ENCODE peak calls at places on chromosomes 11 and 22, in four cellular contexts. O is ovary, D is transverse colon, S is uterus. K is an unnamed sample.

GRCh38 chr11:117482881-117483280 is 155.2 kb downstream of the CEP164 start:
- DNase-seq in O (no peak), S (no peak), D (no peak), K (no peak)

GRCh38 chr22:30290679-30291333 is 1.5 kb upstream of the CASTOR1 start:
- DNase-seq in S (peak), D (peak), O (peak), K (peak)

GRCh38 chr11:1765871-1766718 is 2.4 kb upstream of the CTSD start:
- DNase-seq in D (no peak), S (no peak), O (no peak), K (no peak)

GRCh38 chr22:50537765-50538164 is 7.9 kb upstream of the KLHDC7B start:
- DNase-seq in S (no peak), D (no peak), O (no peak), K (no peak)

GRCh38 chr11:20031155-20032001 is 128.9 kb downstream of the DBX1 start:
- DNase-seq in O (no peak), S (no peak), D (no peak), K (no peak)

GRCh38 chr11:105135873-105136272 is 3.7 kb downstream of the CARD18 start:
- DNase-seq in S (no peak), O (no peak), D (no peak), K (no peak)

GRCh38 chr11:131408011-131408640 is 37.7 kb downstream of the NTM start:
- DNase-seq in O (no peak), S (no peak), D (no peak), K (no peak)

GRCh38 chr22:44996648-44997047 is 13.2 kb downstream of the PHF21B start:
- DNase-seq in S (no peak), D (no peak), O (no peak), K (no peak)

GRCh38 chr11:66388746-66389386 is 17.3 kb upstream of the SLC29A2 start:
- DNase-seq in S (no peak), O (peak), D (peak), K (no peak)

GRCh38 chr11:68835749-68836148 is 6.0 kb downstream of the CPT1A start:
- DNase-seq in O (no peak), S (no peak), D (no peak), K (no peak)

GRCh38 chr11:103959279-103959930 is 77.0 kb upstream of the DDI1 start:
- DNase-seq in D (no peak), O (no peak), S (no peak), K (no peak)

GRCh38 chr11:8249482-8249881 is 14.2 kb downstream of the LMO1 start:
- DNase-seq in O (no peak), D (no peak), S (no peak), K (no peak)

GRCh38 chr11:34459507-34460162 is 20.9 kb downstream of the CAT start:
- DNase-seq in S (no peak), O (no peak), D (no peak), K (no peak)

GRCh38 chr11:10267821-10268220 is 26.2 kb downstream of the SBF2 start:
- DNase-seq in D (no peak), S (no peak), O (no peak), K (no peak)

GRCh38 chr22:46180370-46181137 is 30.2 kb downstream of the PPARA start:
- DNase-seq in S (no peak), D (no peak), O (no peak), K (no peak)

GRCh38 chr11:16001899-16002426 is 354.4 kb downstream of the SOX6 start:
- DNase-seq in S (no peak), O (no peak), D (peak), K (no peak)

DNA sequence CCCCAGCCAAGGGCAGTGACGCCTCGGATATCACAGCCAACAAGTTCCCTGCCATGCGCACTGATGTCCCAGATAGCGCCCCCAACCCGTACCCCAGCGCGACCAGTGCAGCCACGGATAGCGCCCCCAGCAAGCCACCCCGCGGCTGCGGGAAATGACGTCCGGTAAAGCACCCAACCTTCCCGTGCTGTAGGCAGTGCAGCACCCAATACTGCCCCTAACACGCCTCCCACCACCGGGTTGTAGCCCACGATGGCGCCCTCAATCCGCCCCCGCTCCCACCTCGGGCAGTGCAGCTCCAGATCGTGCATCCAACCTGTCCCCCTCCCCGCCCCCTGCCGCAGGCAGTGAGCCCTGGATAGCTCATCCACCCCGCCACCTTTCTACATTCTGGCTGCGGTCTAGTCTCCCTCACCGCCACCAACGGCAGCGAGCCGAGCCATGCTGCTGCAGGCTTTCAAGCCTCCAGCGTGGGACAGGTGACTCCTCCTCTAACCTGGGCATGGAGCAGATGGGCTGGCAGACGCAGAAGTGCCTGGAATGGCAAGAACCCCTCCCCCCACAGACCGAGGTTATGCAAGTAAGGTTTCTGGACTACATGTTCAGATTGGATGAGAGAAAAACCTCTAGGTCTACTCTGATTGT is 540 bp downstream of the RFPL2 start:
- DNase-seq in D (no peak), S (no peak), O (no peak), K (no peak)
- H3K27ac ChIP-seq in D (no peak), S (no peak), O (no peak), K (no peak)

GRCh38 chr11:76666408-76666807 is 4.1 kb downstream of the LRRC32 start:
- DNase-seq in O (peak), D (peak), S (peak), K (peak)

GRCh38 chr11:76666830-76667229 is 3.7 kb downstream of the LRRC32 start:
- DNase-seq in D (no peak), S (no peak), O (no peak), K (peak)

GRCh38 chr11:76667271-76667818 is 3.2 kb downstream of the LRRC32 start:
- DNase-seq in S (no peak), O (no peak), D (peak), K (peak)

GRCh38 chr11:76668362-76669155 is 2.0 kb downstream of the LRRC32 start:
- DNase-seq in S (no peak), O (no peak), D (peak), K (peak)

DNA sequence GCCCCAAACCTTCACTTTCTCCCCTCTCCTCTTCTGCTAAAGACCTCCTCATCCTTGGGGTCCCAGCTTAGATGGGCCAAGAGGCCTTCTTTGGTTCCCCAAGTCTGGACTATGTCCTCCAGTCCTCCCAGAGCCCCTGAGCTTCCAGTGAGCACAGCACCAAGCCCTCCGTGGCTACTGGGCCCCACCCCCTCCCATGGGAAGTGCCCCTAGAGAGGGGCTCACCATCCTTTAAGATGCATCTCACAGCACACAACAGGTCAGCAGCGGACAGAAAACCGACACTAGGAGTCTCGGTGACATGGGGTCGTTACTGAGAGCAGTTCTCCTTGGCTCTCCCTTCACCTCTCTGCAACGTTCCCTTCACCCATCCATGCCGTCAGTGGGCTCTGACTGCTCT is 2.7 kb downstream of the LRRC32 start:
- DNase-seq in O (no peak), D (peak), S (no peak), K (peak)
- H3K4me3 ChIP-seq in O (no peak), D (peak), S (peak), K (peak)

DNA sequence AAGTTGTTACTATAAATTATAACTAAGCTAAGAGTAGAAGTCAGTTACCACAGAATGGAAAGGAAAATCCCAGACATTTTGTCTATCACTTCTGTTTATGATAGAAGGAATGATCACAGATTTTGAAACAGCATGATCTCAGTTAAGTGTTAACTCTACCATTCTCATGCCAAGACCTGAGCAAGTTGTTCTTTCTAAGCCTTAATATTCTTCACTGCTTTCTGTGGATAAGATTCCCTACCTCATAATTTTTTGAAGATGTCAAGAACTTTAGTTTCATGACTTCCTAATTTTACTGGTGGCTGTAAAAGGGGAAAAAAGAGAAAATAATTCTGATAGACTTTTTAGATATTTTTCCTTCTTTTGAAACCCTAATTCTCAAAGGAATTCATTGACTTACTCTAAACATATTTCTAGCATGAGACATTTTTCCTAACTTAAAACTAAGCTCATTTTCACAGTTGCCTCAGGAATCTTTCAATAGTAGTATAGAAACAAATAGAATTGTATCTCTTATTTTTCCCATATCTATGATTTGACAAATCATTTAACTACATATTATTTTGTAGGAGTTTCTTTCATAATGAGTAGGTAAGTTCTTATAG is 520.0 kb upstream of the LUZP2 start:
- DNase-seq in O (no peak), S (no peak), D (no peak), K (no peak)
- TF ChIP-seq CTCF in O (no peak), S (no peak), D (no peak), K (no peak)

GRCh38 chr22:36783743-36784142 is 7.8 kb upstream of the IFT27 start:
- DNase-seq in S (no peak), O (no peak), D (no peak), K (no peak)

GRCh38 chr22:36787594-36787993 is 11.7 kb upstream of the IFT27 start:
- DNase-seq in D (no peak), O (no peak), S (no peak), K (no peak)

GRCh38 chr22:36776722-36777121 is 803 bp upstream of the IFT27 start:
- DNase-seq in D (no peak), O (no peak), S (no peak), K (no peak)

GRCh38 chr22:36778020-36778419 is 2.1 kb upstream of the IFT27 start:
- DNase-seq in O (no peak), D (no peak), S (no peak), K (no peak)

DNA sequence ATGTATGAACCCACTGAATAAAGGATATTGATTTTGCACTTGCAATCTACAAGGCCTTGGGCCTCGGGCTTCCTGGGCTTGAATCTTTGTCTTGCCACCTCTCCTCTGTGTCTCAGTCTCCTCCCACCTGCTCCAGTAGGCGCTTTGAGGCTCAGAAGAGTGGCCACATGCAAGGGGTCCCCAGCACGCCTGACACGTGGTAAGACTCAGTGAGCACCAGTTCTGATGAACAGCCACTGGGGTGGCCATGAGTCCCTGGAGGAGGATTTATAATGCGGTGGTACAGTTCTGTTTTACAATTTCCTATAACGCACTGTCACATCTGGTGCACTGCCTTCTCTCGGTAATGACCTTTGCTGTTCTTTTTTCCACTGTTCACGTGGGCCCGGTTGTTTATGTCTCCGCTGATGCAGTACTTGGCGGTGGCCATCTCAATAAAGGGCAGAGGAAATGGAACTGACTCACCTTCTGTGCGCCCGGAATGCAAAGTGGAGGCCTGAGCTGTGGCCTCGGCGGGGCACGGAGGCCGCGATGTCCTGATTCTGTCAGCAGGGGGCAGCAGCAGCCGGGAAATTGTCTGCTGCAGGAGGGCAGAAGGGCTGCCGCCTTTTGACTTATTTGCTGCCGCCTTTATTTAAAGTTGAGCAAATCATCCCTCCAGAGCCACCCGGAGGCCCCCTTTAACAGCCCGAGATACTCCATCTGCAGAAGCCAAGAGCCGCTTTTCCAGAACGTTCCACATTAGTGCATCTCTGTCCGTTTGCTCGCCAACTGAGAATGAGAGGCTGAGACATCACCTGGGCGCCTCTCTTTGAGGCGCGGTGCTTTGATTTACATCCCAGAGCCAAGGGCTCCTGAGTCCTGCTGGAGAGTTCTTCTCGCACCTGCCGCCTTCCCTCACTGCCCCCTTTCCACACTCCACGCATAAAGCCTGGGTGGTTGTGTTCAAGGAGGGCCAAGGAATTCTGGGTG is 6.0 kb upstream of the IFT27 start:
- DNase-seq in S (peak), O (peak), D (peak), K (no peak)
- H3K27ac ChIP-seq in S (no peak), O (no peak), D (peak), K (peak)

DNA sequence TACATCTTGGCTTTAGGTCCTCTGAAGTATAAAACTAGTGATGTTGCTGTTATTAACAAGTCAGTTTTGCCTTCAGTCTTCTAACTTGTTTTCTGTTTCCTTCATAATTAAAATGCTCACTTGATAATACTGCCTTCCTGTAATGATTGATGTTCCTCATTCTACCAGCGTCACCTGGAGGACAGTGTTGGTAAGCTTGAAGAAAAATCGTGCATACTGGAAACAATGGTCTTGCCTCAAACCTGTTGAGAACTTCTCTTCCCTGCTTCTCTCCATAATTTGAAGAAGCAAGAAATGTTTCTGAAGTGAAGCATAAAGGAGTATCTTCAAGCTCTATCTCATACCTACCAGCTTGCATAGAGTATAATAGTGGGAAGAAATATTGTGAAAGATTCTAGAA is 3.0 kb downstream of the YWHAH start:
- DNase-seq in O (no peak), D (peak), S (no peak), K (no peak)
- H3K4me3 ChIP-seq in O (no peak), D (no peak), S (no peak), K (peak)

GRCh38 chr11:129766858-129767604 is 48.6 kb upstream of the TMEM45B start:
- DNase-seq in O (no peak), S (no peak), D (peak), K (no peak)
- TF ChIP-seq CTCF in O (no peak), S (no peak), D (peak), K (no peak)

GRCh38 chr11:127531167-127531566 is 530.6 kb upstream of the KIRREL3 start:
- DNase-seq in D (no peak), O (no peak), S (no peak), K (no peak)
- H3K27ac ChIP-seq in D (no peak), O (no peak), S (no peak), K (no peak)

GRCh38 chr11:57324154-57324885 is 432 bp downstream of the TNKS1BP1 start:
- DNase-seq in O (peak), D (peak), S (peak), K (no peak)

GRCh38 chr11:57324886-57325734 is at the start of gene TNKS1BP1:
- DNase-seq in S (peak), D (peak), O (peak), K (peak)

GRCh38 chr11:57327721-57328120 is 3.0 kb upstream of the TNKS1BP1 start:
- DNase-seq in O (peak), S (no peak), D (no peak), K (no peak)

GRCh38 chr11:57323503-57324153 is 1.1 kb downstream of the TNKS1BP1 start:
- DNase-seq in O (no peak), D (no peak), S (no peak), K (no peak)

GRCh38 chr11:57325735-57326048 is 940 bp upstream of the TNKS1BP1 start:
- DNase-seq in S (no peak), D (peak), O (peak), K (no peak)
- H3K4me3 ChIP-seq in S (peak), D (peak), O (peak), K (peak)